ENCODE peak calls at places on chromosome 5, in seven cellular contexts. One of them, this sample, is unnamed.

GRCh38 chr5:119322312-119322947 is 33.4 kb upstream of the TNFAIP8 start:
- DNase-seq in stomach: no peak
- DNase-seq in chondrocyte: no peak
- DNase-seq in fibroblast of mammary gland: no peak
- DNase-seq in neural crest cell: no peak
- DNase-seq in endothelial cell: no peak
- DNase-seq in type B pancreatic cell: no peak
- DNase-seq in this sample: no peak

GRCh38 chr5:136094189-136094912 is 38.3 kb upstream of the SMAD5 start:
- DNase-seq in stomach: peak; percentile 50
- DNase-seq in chondrocyte: no peak
- DNase-seq in fibroblast of mammary gland: no peak
- DNase-seq in neural crest cell: no peak
- DNase-seq in endothelial cell: no peak
- DNase-seq in type B pancreatic cell: no peak
- DNase-seq in this sample: no peak

GRCh38 chr5:108196276-108196675 is 185.6 kb downstream of the FBXL17 start:
- DNase-seq in stomach: no peak
- DNase-seq in chondrocyte: no peak
- DNase-seq in fibroblast of mammary gland: peak; percentile 7
- DNase-seq in neural crest cell: no peak
- DNase-seq in endothelial cell: no peak
- DNase-seq in type B pancreatic cell: no peak
- DNase-seq in this sample: no peak

GRCh38 chr5:94969174-94969573 is 315.7 kb downstream of the MCTP1 start:
- DNase-seq in stomach: no peak
- DNase-seq in chondrocyte: no peak
- DNase-seq in fibroblast of mammary gland: peak; percentile 54
- DNase-seq in neural crest cell: no peak
- DNase-seq in endothelial cell: no peak
- DNase-seq in type B pancreatic cell: no peak
- DNase-seq in this sample: no peak

GRCh38 chr5:179599973-179600372 is 23.5 kb downstream of the HNRNPH1 start:
- DNase-seq in stomach: no peak
- DNase-seq in chondrocyte: no peak
- DNase-seq in fibroblast of mammary gland: no peak
- DNase-seq in neural crest cell: no peak
- DNase-seq in endothelial cell: no peak
- DNase-seq in type B pancreatic cell: no peak
- DNase-seq in this sample: no peak

GRCh38 chr5:135434591-135435466 is 12.3 kb downstream of the DCANP1 start:
- DNase-seq in stomach: no peak
- DNase-seq in chondrocyte: no peak
- DNase-seq in fibroblast of mammary gland: peak; percentile 52
- DNase-seq in neural crest cell: no peak
- DNase-seq in endothelial cell: no peak
- DNase-seq in type B pancreatic cell: no peak
- DNase-seq in this sample: no peak

GRCh38 chr5:72703876-72704275 is 112.6 kb upstream of the TNPO1 start:
- DNase-seq in stomach: no peak
- DNase-seq in chondrocyte: no peak
- DNase-seq in fibroblast of mammary gland: no peak
- DNase-seq in neural crest cell: no peak
- DNase-seq in endothelial cell: no peak
- DNase-seq in type B pancreatic cell: no peak
- DNase-seq in this sample: no peak

GRCh38 chr5:18078157-18078556 is 443.9 kb downstream of the TAF11L14 start:
- DNase-seq in stomach: no peak
- DNase-seq in chondrocyte: no peak
- DNase-seq in fibroblast of mammary gland: no peak
- DNase-seq in neural crest cell: no peak
- DNase-seq in endothelial cell: no peak
- DNase-seq in type B pancreatic cell: no peak
- DNase-seq in this sample: no peak

GRCh38 chr5:71932649-71933338 is 174.5 kb upstream of the MAP1B start:
- DNase-seq in stomach: peak; percentile 59
- DNase-seq in chondrocyte: no peak
- DNase-seq in fibroblast of mammary gland: peak; percentile 65
- DNase-seq in neural crest cell: peak; percentile 34
- DNase-seq in endothelial cell: peak; percentile 11
- DNase-seq in type B pancreatic cell: no peak
- DNase-seq in this sample: peak; percentile 63

GRCh38 chr5:10634056-10634455 is 70.2 kb downstream of the ANKRD33B start:
- DNase-seq in stomach: no peak
- DNase-seq in chondrocyte: no peak
- DNase-seq in fibroblast of mammary gland: no peak
- DNase-seq in neural crest cell: no peak
- DNase-seq in endothelial cell: no peak
- DNase-seq in type B pancreatic cell: no peak
- DNase-seq in this sample: no peak

GRCh38 chr5:157464518-157465171 is 4.6 kb downstream of the NIPAL4 start:
- DNase-seq in stomach: peak; percentile 35
- DNase-seq in chondrocyte: no peak
- DNase-seq in fibroblast of mammary gland: peak; percentile 95
- DNase-seq in neural crest cell: no peak
- DNase-seq in endothelial cell: no peak
- DNase-seq in type B pancreatic cell: no peak
- DNase-seq in this sample: no peak

GRCh38 chr5:81631124-81631523 is 119.8 kb downstream of the SSBP2 start:
- DNase-seq in stomach: no peak
- DNase-seq in chondrocyte: no peak
- DNase-seq in fibroblast of mammary gland: no peak
- DNase-seq in neural crest cell: no peak
- DNase-seq in endothelial cell: no peak
- DNase-seq in type B pancreatic cell: no peak
- DNase-seq in this sample: no peak

GRCh38 chr5:41925555-41925946 is 470 bp downstream of the FBXO4 start:
- DNase-seq in stomach: peak; percentile 27
- DNase-seq in chondrocyte: no peak
- DNase-seq in fibroblast of mammary gland: peak; percentile 56
- DNase-seq in neural crest cell: peak; percentile 14
- DNase-seq in endothelial cell: peak; percentile 15
- DNase-seq in type B pancreatic cell: no peak
- DNase-seq in this sample: peak; percentile 68

GRCh38 chr5:91642592-91642991 is 259.5 kb upstream of the ARRDC3 start:
- DNase-seq in stomach: no peak
- DNase-seq in chondrocyte: no peak
- DNase-seq in fibroblast of mammary gland: no peak
- DNase-seq in neural crest cell: no peak
- DNase-seq in endothelial cell: no peak
- DNase-seq in type B pancreatic cell: no peak
- DNase-seq in this sample: no peak

GRCh38 chr5:28156981-28157380 is 1118.6 kb upstream of the CDH9 start:
- DNase-seq in stomach: no peak
- DNase-seq in chondrocyte: no peak
- DNase-seq in fibroblast of mammary gland: peak; percentile 68
- DNase-seq in neural crest cell: no peak
- DNase-seq in endothelial cell: no peak
- DNase-seq in type B pancreatic cell: no peak
- DNase-seq in this sample: no peak

GRCh38 chr5:179227578-179228311 is 117.5 kb downstream of the ADAMTS2 start:
- DNase-seq in stomach: no peak
- DNase-seq in chondrocyte: peak; percentile 86
- DNase-seq in fibroblast of mammary gland: no peak
- DNase-seq in neural crest cell: no peak
- DNase-seq in endothelial cell: no peak
- DNase-seq in type B pancreatic cell: peak; percentile 58
- DNase-seq in this sample: peak; percentile 56

GRCh38 chr5:170640731-170641588 is 137.1 kb downstream of the KCNIP1 start:
- DNase-seq in stomach: no peak
- DNase-seq in chondrocyte: peak; percentile 60
- DNase-seq in fibroblast of mammary gland: no peak
- DNase-seq in neural crest cell: no peak
- DNase-seq in endothelial cell: no peak
- DNase-seq in type B pancreatic cell: no peak
- DNase-seq in this sample: peak; percentile 49

This sample was measured in sciatic nerve.